ENCODE peak calls at places on chromosomes 5 and 9, in four cellular contexts. X, Z, K and D are unnamed samples.

GRCh38 chr5:145825751-145826180 is 9.4 kb downstream of the PRELID2 start:
- DNase-seq in X (peak; percentile 56), Z (peak; percentile 28), K (no peak), D (peak; percentile 62)

GRCh38 chr9:76114144-76114543 is 223.7 kb downstream of the PCSK5 start:
- DNase-seq in X (no peak), K (no peak), Z (no peak), D (no peak)

GRCh38 chr5:80871541-80871961 is 88.6 kb upstream of the RASGRF2 start:
- DNase-seq in K (no peak), Z (peak; percentile 10), X (peak; percentile 58), D (no peak)

GRCh38 chr9:4258321-4259093 is 41.4 kb downstream of the GLIS3 start:
- DNase-seq in Z (no peak), K (no peak), X (peak; percentile 83), D (no peak)

GRCh38 chr9:108850293-108850897 is 5.4 kb downstream of the ACTL7B start:
- DNase-seq in Z (no peak), X (peak; percentile 23), K (no peak), D (peak; percentile 27)

GRCh38 chr5:160165137-160166068 is 46.2 kb upstream of the PWWP2A start:
- DNase-seq in Z (peak; percentile 96), K (peak; percentile 88), X (peak; percentile 99), D (peak; percentile 99)

GRCh38 chr9:98775831-98776441 is 20.4 kb downstream of the ANKS6 start:
- DNase-seq in Z (peak; percentile 80), X (peak; percentile 62), K (peak; percentile 45), D (peak; percentile 71)

GRCh38 chr9:113492343-113493079 is 29.0 kb downstream of the RGS3 start:
- DNase-seq in X (peak; percentile 72), K (no peak), Z (no peak), D (no peak)

GRCh38 chr5:42108468-42108867 is 183.4 kb downstream of the FBXO4 start:
- DNase-seq in X (no peak), Z (no peak), K (no peak), D (no peak)

GRCh38 chr5:74300808-74301389 is 339.6 kb downstream of the ENC1 start:
- DNase-seq in X (no peak), K (no peak), Z (no peak), D (no peak)

GRCh38 chr5:149240354-149240998 is 31.2 kb upstream of the AFAP1L1 start:
- DNase-seq in K (no peak), X (no peak), Z (no peak), D (no peak)

GRCh38 chr5:68012429-68012828 is 203.1 kb upstream of the PIK3R1 start:
- DNase-seq in X (peak; percentile 44), K (no peak), Z (no peak), D (no peak)

GRCh38 chr9:87160148-87161107 is 213.1 kb upstream of the GAS1 start:
- DNase-seq in X (no peak), Z (no peak), K (peak; percentile 17), D (peak; percentile 99)

GRCh38 chr9:78559449-78559885 is 262.5 kb downstream of the PSAT1 start:
- DNase-seq in K (no peak), Z (no peak), X (peak; percentile 85), D (no peak)

GRCh38 chr5:138716456-138716924 is 36.7 kb upstream of the CTNNA1 start:
- DNase-seq in Z (no peak), X (peak; percentile 43), K (no peak), D (peak; percentile 82)

GRCh38 chr5:120538149-120538548 is 74.0 kb downstream of the PRR16 start:
- DNase-seq in K (no peak), Z (no peak), X (peak; percentile 84), D (no peak)

GRCh38 chr9:134296301-134297081 is 29.8 kb upstream of the RXRA start:
- DNase-seq in K (no peak), X (no peak), Z (no peak), D (no peak)

GRCh38 chr5:139863855-139864558 is 68.4 kb downstream of the PSD2 start:
- DNase-seq in K (peak; percentile 65), Z (peak; percentile 80), X (peak; percentile 32), D (peak; percentile 73)

GRCh38 chr9:109401169-109401989 is 80.5 kb upstream of the EPB41L4B start:
- DNase-seq in X (peak; percentile 37), Z (peak; percentile 67), K (no peak), D (peak; percentile 64)

GRCh38 chr5:176660860-176661641 is 13.8 kb downstream of the TSPAN17 start:
- DNase-seq in K (peak; percentile 71), Z (peak; percentile 95), X (peak; percentile 51), D (peak; percentile 71)

GRCh38 chr5:34656700-34657549 is 797 bp downstream of the RAI14 start:
- DNase-seq in K (peak; percentile 22), Z (peak; percentile 21), X (peak; percentile 37), D (peak; percentile 51)

GRCh38 chr9:4026925-4027324 is 272.9 kb downstream of the GLIS3 start:
- DNase-seq in X (no peak), K (no peak), Z (no peak), D (no peak)

GRCh38 chr9:123033864-123034598 is 564 bp downstream of the GPR21 start:
- DNase-seq in K (no peak), Z (no peak), X (peak; percentile 45), D (peak; percentile 96)

GRCh38 chr5:134112726-134113571 is 1.5 kb upstream of the TCF7 start:
- DNase-seq in K (no peak), Z (no peak), X (no peak), D (no peak)

GRCh38 chr5:11046160-11046559 is 285.1 kb upstream of the DAP start:
- DNase-seq in K (no peak), Z (no peak), X (no peak), D (no peak)

GRCh38 chr5:175724314-175724713 is 66.4 kb downstream of the HRH2 start:
- DNase-seq in K (no peak), Z (no peak), X (no peak), D (no peak)

GRCh38 chr9:68599826-68600225 is 59.1 kb upstream of the TMEM252 start:
- DNase-seq in K (no peak), X (no peak), Z (no peak), D (no peak)

GRCh38 chr9:113488490-113488889 is 25.0 kb downstream of the RGS3 start:
- DNase-seq in Z (no peak), K (peak; percentile 71), X (peak; percentile 15), D (no peak)

GRCh38 chr9:78436873-78437272 is 139.9 kb downstream of the PSAT1 start:
- DNase-seq in K (no peak), Z (no peak), X (no peak), D (no peak)

GRCh38 chr9:557601-558201 is 283.8 kb upstream of the DMRT1 start:
- DNase-seq in K (no peak), X (peak; percentile 54), Z (peak; percentile 68), D (no peak)

GRCh38 chr5:177303925-177304391 is 359 bp downstream of the PRELID1 start:
- DNase-seq in Z (no peak), X (peak; percentile 22), K (no peak), D (no peak)

GRCh38 chr5:118967059-118967508 is 21.3 kb downstream of the DTWD2 start:
- DNase-seq in X (no peak), Z (no peak), K (no peak), D (no peak)

GRCh38 chr5:74374656-74375055 is 265.9 kb downstream of the ENC1 start:
- DNase-seq in X (no peak), Z (no peak), K (no peak), D (no peak)

GRCh38 chr5:39448504-39449128 is 23.8 kb upstream of the DAB2 start:
- DNase-seq in Z (no peak), X (no peak), K (no peak), D (no peak)

GRCh38 chr9:2234371-2234893 is 219.3 kb downstream of the SMARCA2 start:
- DNase-seq in X (peak; percentile 30), K (peak; percentile 12), Z (no peak), D (peak; percentile 34)

GRCh38 chr9:89483592-89484474 is 14.1 kb downstream of the SEMA4D start:
- DNase-seq in Z (no peak), K (no peak), X (no peak), D (no peak)

GRCh38 chr5:135371738-135372232 is 27.2 kb downstream of the MACROH2A1 start:
- DNase-seq in K (no peak), Z (no peak), X (peak; percentile 75), D (no peak)
- H3K4me1 ChIP-seq in K (peaks cover 43% of the 10 kb centered on the region), Z (peaks cover 15% of the 10 kb centered on the region), X (peaks cover 16% of the 10 kb centered on the region), D (peaks cover 21% of the 10 kb centered on the region)

GRCh38 chr5:152104211-152104610 is 179.6 kb upstream of the GLRA1 start:
- DNase-seq in K (no peak), Z (no peak), X (no peak), D (no peak)
- H3K27ac ChIP-seq in K (no peak overlapping the region), Z (no peak overlapping the region), X (no peak overlapping the region), D (no peak overlapping the region)

GRCh38 chr9:34983209-34983608 is 6.3 kb upstream of the DNAJB5 start:
- DNase-seq in K (no peak), Z (no peak), X (no peak), D (no peak)

GRCh38 chr9:34986541-34987047 is 3.0 kb upstream of the DNAJB5 start:
- DNase-seq in X (peak; percentile 32), Z (no peak), K (no peak), D (no peak)

GRCh38 chr9:34985311-34985899 is 4.1 kb upstream of the DNAJB5 start:
- DNase-seq in X (peak; percentile 44), Z (peak; percentile 45), K (no peak), D (peak; percentile 53)

GRCh38 chr9:34982352-34982751 is 7.2 kb upstream of the DNAJB5 start:
- DNase-seq in Z (no peak), K (no peak), X (no peak), D (no peak)

DNA sequence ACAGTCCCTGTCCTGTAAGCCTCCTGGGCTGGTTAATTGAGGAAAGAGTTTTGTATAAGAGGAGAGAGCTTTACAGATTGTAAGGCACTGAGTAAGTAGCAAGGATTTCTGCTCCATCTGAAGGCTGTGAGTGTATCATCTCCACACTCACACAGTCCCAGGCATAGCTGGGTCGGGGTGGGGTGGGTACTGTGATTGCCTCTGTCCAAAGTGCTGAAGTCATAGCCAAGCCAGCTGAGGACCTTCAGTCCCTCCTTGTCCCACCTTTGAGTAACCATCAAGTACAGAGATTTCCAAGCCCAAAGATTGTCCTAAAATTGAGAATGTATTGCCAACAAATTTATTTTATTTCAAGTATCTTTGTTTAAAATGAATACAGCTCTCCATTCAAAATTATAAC is 5.5 kb upstream of the DNAJB5 start:
- DNase-seq in K (no peak), Z (no peak), X (peak; percentile 30), D (peak; percentile 68)
- H3K4me1 ChIP-seq in K (no peaks in the 10 kb centered on the region), Z (peaks cover 11% of the 10 kb centered on the region), X (peaks cover 2% of the 10 kb centered on the region), D (no peaks in the 10 kb centered on the region)

GRCh38 chr9:137220317-137221094 is 1.5 kb downstream of the RNF208 start:
- DNase-seq in Z (no peak), X (no peak), K (no peak), D (peak; percentile 53)

GRCh38 chr9:137218212-137218753 is 3.8 kb downstream of the RNF208 start:
- DNase-seq in Z (no peak), X (no peak), K (no peak), D (no peak)

GRCh38 chr9:137219757-137220316 is 2.2 kb downstream of the RNF208 start:
- DNase-seq in K (no peak), X (no peak), Z (no peak), D (no peak)

GRCh38 chr9:137217276-137218211 is 4.5 kb downstream of the RNF208 start:
- DNase-seq in Z (no peak), K (peak; percentile 73), X (no peak), D (no peak)

DNA sequence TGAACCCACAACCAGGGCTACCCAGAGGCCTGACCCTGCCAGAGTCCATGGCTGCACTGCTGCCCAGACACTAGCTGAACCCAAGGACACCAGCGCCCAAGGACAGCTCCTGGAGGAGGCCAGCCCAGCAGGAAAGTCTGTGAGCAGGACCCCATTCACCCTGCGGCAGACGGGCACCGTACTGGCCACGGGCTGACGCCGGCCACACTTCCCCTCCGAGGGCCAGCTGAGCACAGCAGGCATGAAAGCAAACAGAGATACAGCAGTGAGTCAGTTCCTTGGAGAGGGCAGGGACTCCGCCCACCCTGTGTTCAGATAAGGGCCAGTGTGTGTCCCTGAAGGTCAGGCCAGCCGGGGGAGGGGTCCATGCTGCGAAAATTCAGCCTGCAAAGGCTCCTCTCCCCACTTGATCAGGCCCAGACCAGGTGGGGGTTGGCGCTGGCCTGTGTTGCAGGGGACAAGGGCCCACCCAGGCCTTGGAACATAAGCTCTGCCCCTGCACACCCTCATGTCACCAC is 3.2 kb downstream of the RNF208 start:
- DNase-seq in Z (peak; percentile 78), X (peak; percentile 45), K (peak; percentile 51), D (no peak)
- H3K27ac ChIP-seq in Z (peak overlapping the region; percentile 47), X (no peak overlapping the region), K (peak overlapping the region; percentile 67), D (no peak overlapping the region)